ENCODE peak calls at places on chromosomes 3 and 15, in seven cellular contexts. W is mesendoderm, C is IMR-90, H is H9, B is mesenchymal stem cell, X is H1, E is trophoblast cell. T is an unnamed sample.

GRCh38 chr3:119173325-119173724 is at the start of gene UPK1B:
- DNase-seq in W (peak; percentile 82), C (no peak), H (peak; percentile 82), B (no peak), X (peak; percentile 47), E (peak; percentile 81), T (no peak)

GRCh38 chr3:41573591-41573990 is 374.3 kb downstream of the CTNNB1 start:
- DNase-seq in W (no peak), C (no peak), H (no peak), B (no peak), X (no peak), E (no peak), T (no peak)

GRCh38 chr3:145939431-145939830 is 221.6 kb downstream of the PLOD2 start:
- DNase-seq in W (no peak), C (no peak), H (no peak), B (no peak), X (no peak), E (no peak), T (no peak)

GRCh38 chr3:130627143-130627849 is 110.3 kb downstream of the COL6A6 start:
- DNase-seq in W (no peak), C (no peak), H (no peak), B (no peak), X (no peak), E (no peak), T (no peak)

GRCh38 chr3:31724681-31725080 is 192.0 kb downstream of the STT3B start:
- DNase-seq in W (peak; percentile 74), C (peak; percentile 62), H (no peak), B (peak; percentile 25), X (no peak), E (peak; percentile 94), T (no peak)

GRCh38 chr3:62229908-62230307 is 143.4 kb downstream of the FEZF2 start:
- DNase-seq in W (peak; percentile 56), C (no peak), H (no peak), B (peak; percentile 8), X (no peak), E (peak; percentile 3), T (no peak)

GRCh38 chr3:14144423-14145075 is 19.7 kb downstream of the TMEM43 start:
- DNase-seq in W (peak; percentile 99), C (peak; percentile 99), H (peak; percentile 66), B (peak; percentile 100), X (no peak), E (peak; percentile 98), T (peak; percentile 51)

GRCh38 chr3:150243466-150243865 is 164.6 kb upstream of the TSC22D2 start:
- DNase-seq in W (no peak), C (no peak), H (no peak), B (no peak), X (no peak), E (peak; percentile 50), T (no peak)

GRCh38 chr3:194396897-194397756 is 1.9 kb downstream of the GP5 start:
- DNase-seq in W (no peak), C (no peak), H (peak; percentile 66), B (peak; percentile 49), X (no peak), E (no peak), T (no peak)

GRCh38 chr3:177358085-177358967 is 161.0 kb upstream of the TBL1XR1 start:
- DNase-seq in W (peak; percentile 97), C (peak; percentile 56), H (peak; percentile 75), B (peak; percentile 81), X (no peak), E (peak; percentile 95), T (no peak)

GRCh38 chr3:46990573-46991374 is 11.3 kb downstream of the NBEAL2 start:
- DNase-seq in W (no peak), C (no peak), H (no peak), B (no peak), X (no peak), E (peak; percentile 45), T (no peak)

GRCh38 chr3:18666655-18667054 is 241.5 kb upstream of the SATB1 start:
- DNase-seq in W (no peak), C (no peak), H (no peak), B (no peak), X (no peak), E (no peak), T (no peak)

GRCh38 chr3:100865442-100865841 is 127.8 kb downstream of the ABI3BP start:
- DNase-seq in W (no peak), C (peak; percentile 10), H (no peak), B (peak; percentile 14), X (no peak), E (peak; percentile 26), T (no peak)

GRCh38 chr3:24343084-24343783 is 151.4 kb downstream of the THRB start:
- DNase-seq in W (no peak), C (peak; percentile 13), H (no peak), B (peak; percentile 90), X (no peak), E (no peak), T (no peak)

GRCh38 chr15:94327356-94327936 is 96.1 kb downstream of the MCTP2 start:
- DNase-seq in W (peak; percentile 36), C (peak; percentile 50), H (no peak), B (peak; percentile 65), X (no peak), E (peak; percentile 64), T (no peak)

GRCh38 chr3:125262155-125262554 is 49.6 kb upstream of the SLC12A8 start:
- DNase-seq in W (no peak), C (no peak), H (no peak), B (no peak), X (no peak), E (no peak), T (no peak)

GRCh38 chr3:38566215-38566528 is 70.0 kb downstream of the EXOG start:
- DNase-seq in W (no peak), C (no peak), H (peak; percentile 16), B (no peak), X (no peak), E (no peak), T (no peak)

GRCh38 chr3:69248394-69248793 is 126.0 kb upstream of the LMOD3 start:
- DNase-seq in W (peak; percentile 18), C (no peak), H (no peak), B (no peak), X (no peak), E (no peak), T (no peak)

DNA sequence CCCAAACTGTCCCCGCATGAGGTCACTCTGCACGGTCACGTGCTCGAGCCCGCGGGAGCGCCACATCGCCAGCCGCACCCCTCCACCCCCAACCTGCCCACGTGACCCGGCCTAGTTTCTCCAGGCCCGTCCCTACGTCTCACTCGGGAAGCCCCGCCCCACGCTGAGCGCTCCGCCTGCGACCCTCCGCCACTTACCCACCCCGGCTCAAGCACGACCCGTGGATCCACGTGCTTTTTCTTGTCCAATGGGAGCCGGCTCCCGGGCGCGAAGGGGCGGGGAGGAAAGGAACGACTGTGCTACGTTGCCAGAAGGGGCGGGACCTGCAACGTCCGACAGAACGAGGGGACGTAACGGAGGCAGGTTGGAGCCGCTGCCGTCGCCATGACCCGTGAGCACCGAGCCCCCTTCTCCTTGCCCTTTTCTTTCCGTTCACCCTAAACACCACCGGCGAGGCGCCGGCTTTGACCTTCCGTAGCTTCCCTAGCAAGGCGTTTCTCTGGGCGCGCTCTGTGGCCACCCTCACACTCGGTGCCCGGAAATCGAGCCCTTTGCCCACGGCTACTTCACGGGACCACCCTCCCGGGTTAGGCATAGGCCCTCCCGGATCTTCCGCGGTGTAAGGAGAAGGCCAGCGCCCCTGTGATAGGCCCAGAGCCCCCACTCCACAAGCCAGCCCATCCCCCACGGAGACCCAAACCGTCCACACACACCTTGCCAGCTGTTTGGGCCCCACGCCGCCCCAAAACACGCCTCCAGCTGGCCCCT is at the start of gene SERF2:
- DNase-seq in W (peak; percentile 100), C (peak; percentile 99), H (peak; percentile 100), B (peak; percentile 99), X (peak; percentile 100), E (peak; percentile 99), T (peak; percentile 98)
- H2AK5ac ChIP-seq in W (peak within 1 kb of the TSS; percentile 48), C (peak within 1 kb of the TSS; percentile 97), H (no peak within 1 kb of the TSS), B (peak within 1 kb of the TSS; percentile 69), X (peak within 1 kb of the TSS; percentile 46), E (peak within 1 kb of the TSS; percentile 98), T (peak within 1 kb of the TSS; percentile 81)

GRCh38 chr3:182201769-182202168 is 490.0 kb downstream of the SOX2 start:
- DNase-seq in W (no peak), C (no peak), H (no peak), B (no peak), X (no peak), E (no peak), T (no peak)
- H3K23ac ChIP-seq in W (no peak overlapping the region), C (no peak overlapping the region), H (no peak overlapping the region), B (no peak overlapping the region), X (no peak overlapping the region), E (no peak overlapping the region), T (no peak overlapping the region)

DNA sequence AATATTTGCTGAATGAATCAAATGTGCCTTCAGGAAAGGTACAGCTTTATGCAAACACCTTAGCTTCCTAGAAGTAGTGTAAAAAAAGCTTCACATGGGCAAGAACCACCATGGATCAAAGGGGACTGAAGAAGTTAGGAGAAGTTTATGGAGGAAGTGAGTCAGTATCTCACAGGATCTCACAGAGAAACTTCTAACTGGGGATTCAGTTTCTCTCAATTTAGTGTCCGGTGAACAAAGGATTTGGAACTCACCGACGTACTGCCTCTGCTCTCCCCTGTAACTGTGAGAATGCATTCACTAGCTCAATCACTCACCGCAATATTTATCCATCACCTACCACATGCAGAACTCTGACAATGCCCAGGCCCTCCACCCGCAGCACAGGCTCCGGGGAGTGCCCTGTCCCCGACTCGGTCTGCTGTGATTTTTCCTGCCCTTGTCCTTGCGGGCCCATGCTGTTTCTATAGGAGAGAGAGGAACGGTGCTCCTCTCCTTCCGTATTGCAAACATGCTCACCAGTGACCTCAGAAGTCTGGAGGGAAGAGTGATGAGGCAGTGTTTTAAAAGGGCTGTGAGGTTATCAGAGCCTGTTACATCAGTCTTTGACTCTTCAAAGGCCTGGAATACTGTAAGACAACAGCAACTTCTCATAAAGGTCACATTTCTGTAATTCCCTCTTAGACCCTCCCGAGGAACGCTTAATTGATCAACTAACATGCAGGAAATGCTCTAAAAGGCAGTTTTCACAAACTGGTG is 222.5 kb upstream of the ICE2 start:
- DNase-seq in W (no peak), C (peak; percentile 42), H (no peak), B (no peak), X (no peak), E (no peak), T (no peak)
- H2AK5ac ChIP-seq in W (no peak overlapping the region), C (peak overlapping the region; percentile 29), H (no peak overlapping the region), B (no peak overlapping the region), X (no peak overlapping the region), E (no peak overlapping the region), T (no peak overlapping the region)

GRCh38 chr3:170323371-170323770 is 34.1 kb upstream of the SKIL start:
- DNase-seq in W (no peak), C (no peak), H (no peak), B (no peak), X (no peak), E (peak; percentile 72), T (no peak)
- H3K23ac ChIP-seq in W (no peak overlapping the region), C (no peak overlapping the region), H (no peak overlapping the region), B (no peak overlapping the region), X (no peak overlapping the region), E (no peak overlapping the region), T (no peak overlapping the region)

GRCh38 chr15:67997996-67998395 is 56.1 kb upstream of the PIAS1 start:
- DNase-seq in W (no peak), C (peak; percentile 64), H (no peak), B (peak; percentile 6), X (no peak), E (peak; percentile 26), T (no peak)
- H2AK5ac ChIP-seq in W (no peak overlapping the region), C (no peak overlapping the region), H (no peak overlapping the region), B (no peak overlapping the region), X (no peak overlapping the region), E (no peak overlapping the region), T (no peak overlapping the region)

GRCh38 chr15:38682363-38682762 is 117.7 kb upstream of the RASGRP1 start:
- DNase-seq in W (no peak), C (no peak), H (no peak), B (no peak), X (no peak), E (no peak), T (no peak)
- H3K23ac ChIP-seq in W (no peak overlapping the region), C (no peak overlapping the region), H (no peak overlapping the region), B (no peak overlapping the region), X (no peak overlapping the region), E (no peak overlapping the region), T (no peak overlapping the region)

T was measured in neuronal stem cell.